ENCODE peak calls at places on chromosome 20, in seven cellular contexts. One of them, this sample, is unnamed.

GRCh38 chr20:63648895-63649589 is 4.2 kb downstream of the STMN3 start:
- DNase-seq in stomach: no peak
- DNase-seq in HFFc6: no peak
- DNase-seq in osteoblast: peak
- DNase-seq in psoas muscle: no peak
- DNase-seq in body of pancreas: no peak
- DNase-seq in Panc1: no peak
- DNase-seq in this sample: no peak

GRCh38 chr20:19729672-19730071 is 28.4 kb upstream of the RIN2 start:
- DNase-seq in stomach: no peak
- DNase-seq in HFFc6: no peak
- DNase-seq in osteoblast: no peak
- DNase-seq in psoas muscle: no peak
- DNase-seq in body of pancreas: no peak
- DNase-seq in Panc1: no peak
- DNase-seq in this sample: no peak

GRCh38 chr20:46040902-46041535 is 12.0 kb downstream of the SLC12A5 start:
- DNase-seq in stomach: peak
- DNase-seq in HFFc6: peak
- DNase-seq in osteoblast: peak
- DNase-seq in psoas muscle: no peak
- DNase-seq in body of pancreas: peak
- DNase-seq in Panc1: no peak
- DNase-seq in this sample: no peak

GRCh38 chr20:13783528-13783927 is 1.2 kb downstream of the ESF1 start:
- DNase-seq in stomach: no peak
- DNase-seq in HFFc6: no peak
- DNase-seq in osteoblast: no peak
- DNase-seq in psoas muscle: no peak
- DNase-seq in body of pancreas: no peak
- DNase-seq in Panc1: no peak
- DNase-seq in this sample: no peak

GRCh38 chr20:48898896-48899513 is 22.5 kb upstream of the ARFGEF2 start:
- DNase-seq in stomach: no peak
- DNase-seq in HFFc6: no peak
- DNase-seq in osteoblast: no peak
- DNase-seq in psoas muscle: no peak
- DNase-seq in body of pancreas: no peak
- DNase-seq in Panc1: no peak
- DNase-seq in this sample: no peak

GRCh38 chr20:38723982-38724602 is at the start of gene SLC32A1:
- DNase-seq in stomach: no peak
- DNase-seq in HFFc6: no peak
- DNase-seq in osteoblast: no peak
- DNase-seq in psoas muscle: no peak
- DNase-seq in body of pancreas: no peak
- DNase-seq in Panc1: no peak
- DNase-seq in this sample: no peak

GRCh38 chr20:22055981-22056380 is 350.5 kb downstream of the PAX1 start:
- DNase-seq in stomach: no peak
- DNase-seq in HFFc6: no peak
- DNase-seq in osteoblast: no peak
- DNase-seq in psoas muscle: no peak
- DNase-seq in body of pancreas: no peak
- DNase-seq in Panc1: no peak
- DNase-seq in this sample: no peak

GRCh38 chr20:23668477-23668951 is 20.3 kb downstream of the CST4 start:
- DNase-seq in stomach: peak
- DNase-seq in HFFc6: peak
- DNase-seq in osteoblast: peak
- DNase-seq in psoas muscle: no peak
- DNase-seq in body of pancreas: peak
- DNase-seq in Panc1: peak
- DNase-seq in this sample: peak

GRCh38 chr20:23205656-23206055 is 119.5 kb upstream of the CD93 start:
- DNase-seq in stomach: peak
- DNase-seq in HFFc6: no peak
- DNase-seq in osteoblast: no peak
- DNase-seq in psoas muscle: peak
- DNase-seq in body of pancreas: peak
- DNase-seq in Panc1: no peak
- DNase-seq in this sample: peak

GRCh38 chr20:33992923-33993799 is 550 bp upstream of the RALY start:
- DNase-seq in stomach: peak
- DNase-seq in HFFc6: peak
- DNase-seq in osteoblast: peak
- DNase-seq in psoas muscle: peak
- DNase-seq in body of pancreas: peak
- DNase-seq in Panc1: peak
- DNase-seq in this sample: peak

GRCh38 chr20:54219751-54220426 is 12.0 kb downstream of the PFDN4 start:
- DNase-seq in stomach: no peak
- DNase-seq in HFFc6: peak
- DNase-seq in osteoblast: peak
- DNase-seq in psoas muscle: no peak
- DNase-seq in body of pancreas: no peak
- DNase-seq in Panc1: no peak
- DNase-seq in this sample: no peak

GRCh38 chr20:17870063-17870740 is 98.4 kb downstream of the SNX5 start:
- DNase-seq in stomach: no peak
- DNase-seq in HFFc6: no peak
- DNase-seq in osteoblast: peak
- DNase-seq in psoas muscle: no peak
- DNase-seq in body of pancreas: no peak
- DNase-seq in Panc1: no peak
- DNase-seq in this sample: no peak

GRCh38 chr20:23584434-23585199 is 16.3 kb upstream of the CST9L start:
- DNase-seq in stomach: no peak
- DNase-seq in HFFc6: no peak
- DNase-seq in osteoblast: no peak
- DNase-seq in psoas muscle: no peak
- DNase-seq in body of pancreas: no peak
- DNase-seq in Panc1: no peak
- DNase-seq in this sample: no peak

GRCh38 chr20:35166242-35166830 is 5.5 kb upstream of the PROCR start:
- DNase-seq in stomach: no peak
- DNase-seq in HFFc6: no peak
- DNase-seq in osteoblast: no peak
- DNase-seq in psoas muscle: peak
- DNase-seq in body of pancreas: no peak
- DNase-seq in Panc1: no peak
- DNase-seq in this sample: no peak

GRCh38 chr20:20832715-20833114 is 120.3 kb upstream of the RALGAPA2 start:
- DNase-seq in stomach: no peak
- DNase-seq in HFFc6: no peak
- DNase-seq in osteoblast: no peak
- DNase-seq in psoas muscle: no peak
- DNase-seq in body of pancreas: no peak
- DNase-seq in Panc1: no peak
- DNase-seq in this sample: no peak

GRCh38 chr20:23114018-23114417 is 27.9 kb upstream of the CD93 start:
- DNase-seq in stomach: no peak
- DNase-seq in HFFc6: no peak
- DNase-seq in osteoblast: no peak
- DNase-seq in psoas muscle: no peak
- DNase-seq in body of pancreas: no peak
- DNase-seq in Panc1: no peak
- DNase-seq in this sample: peak

GRCh38 chr20:31977080-31977479 is 9.1 kb downstream of the XKR7 start:
- DNase-seq in stomach: no peak
- DNase-seq in HFFc6: no peak
- DNase-seq in osteoblast: no peak
- DNase-seq in psoas muscle: no peak
- DNase-seq in body of pancreas: no peak
- DNase-seq in Panc1: no peak
- DNase-seq in this sample: no peak

GRCh38 chr20:31517373-31517772 is 3.1 kb downstream of the HM13 start:
- DNase-seq in stomach: peak
- DNase-seq in HFFc6: peak
- DNase-seq in osteoblast: peak
- DNase-seq in psoas muscle: peak
- DNase-seq in body of pancreas: peak
- DNase-seq in Panc1: no peak
- DNase-seq in this sample: peak

GRCh38 chr20:57436223-57436545 is 45.0 kb downstream of the RBM38 start:
- DNase-seq in stomach: no peak
- DNase-seq in HFFc6: no peak
- DNase-seq in osteoblast: no peak
- DNase-seq in psoas muscle: no peak
- DNase-seq in body of pancreas: no peak
- DNase-seq in Panc1: no peak
- DNase-seq in this sample: no peak
- TF ChIP-seq CTCF in stomach: no peak
- TF ChIP-seq CTCF in HFFc6: no peak
- TF ChIP-seq CTCF in osteoblast: no peak
- TF ChIP-seq CTCF in psoas muscle: no peak
- TF ChIP-seq CTCF in body of pancreas: no peak
- TF ChIP-seq CTCF in Panc1: no peak
- TF ChIP-seq CTCF in this sample: no peak

DNA sequence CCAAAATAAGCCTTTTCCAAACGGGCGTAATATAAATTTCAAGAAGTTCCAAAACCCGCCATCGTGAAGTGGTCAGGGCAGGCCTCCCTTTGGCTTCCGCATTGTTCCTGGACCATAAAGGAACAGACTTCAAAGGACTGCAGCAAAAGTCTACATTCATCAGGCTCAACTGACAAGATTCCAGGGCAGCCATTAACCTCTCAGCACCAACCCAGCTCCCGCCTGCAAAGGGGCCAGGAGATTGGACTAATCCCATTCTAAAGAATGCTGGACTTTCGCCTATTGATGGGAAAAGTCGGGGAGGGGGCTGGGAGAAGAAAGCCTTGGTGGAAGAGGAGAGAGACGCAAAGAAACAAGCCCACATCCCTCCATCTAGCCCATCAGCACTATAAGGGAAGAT is 18.1 kb downstream of the JAG1 start:
- DNase-seq in stomach: no peak
- DNase-seq in HFFc6: no peak
- DNase-seq in osteoblast: no peak
- DNase-seq in psoas muscle: no peak
- DNase-seq in body of pancreas: no peak
- DNase-seq in Panc1: no peak
- DNase-seq in this sample: no peak
- TF ChIP-seq CTCF in stomach: no peak
- TF ChIP-seq CTCF in HFFc6: no peak
- TF ChIP-seq CTCF in osteoblast: no peak
- TF ChIP-seq CTCF in psoas muscle: no peak
- TF ChIP-seq CTCF in body of pancreas: no peak
- TF ChIP-seq CTCF in Panc1: no peak
- TF ChIP-seq CTCF in this sample: no peak

GRCh38 chr20:3175270-3175669 is 1.9 kb upstream of the LZTS3 start:
- DNase-seq in stomach: no peak
- DNase-seq in HFFc6: no peak
- DNase-seq in osteoblast: no peak
- DNase-seq in psoas muscle: no peak
- DNase-seq in body of pancreas: no peak
- DNase-seq in Panc1: no peak
- DNase-seq in this sample: no peak

GRCh38 chr20:3172933-3173581 is at the start of gene LZTS3:
- DNase-seq in stomach: peak
- DNase-seq in HFFc6: no peak
- DNase-seq in osteoblast: peak
- DNase-seq in psoas muscle: peak
- DNase-seq in body of pancreas: peak
- DNase-seq in Panc1: no peak
- DNase-seq in this sample: peak

GRCh38 chr20:3172126-3172932 is 1.0 kb downstream of the LZTS3 start:
- DNase-seq in stomach: no peak
- DNase-seq in HFFc6: no peak
- DNase-seq in osteoblast: peak
- DNase-seq in psoas muscle: peak
- DNase-seq in body of pancreas: no peak
- DNase-seq in Panc1: no peak
- DNase-seq in this sample: no peak

GRCh38 chr20:3174442-3175263 is 1.3 kb upstream of the LZTS3 start:
- DNase-seq in stomach: no peak
- DNase-seq in HFFc6: no peak
- DNase-seq in osteoblast: peak
- DNase-seq in psoas muscle: no peak
- DNase-seq in body of pancreas: no peak
- DNase-seq in Panc1: no peak
- DNase-seq in this sample: no peak

DNA sequence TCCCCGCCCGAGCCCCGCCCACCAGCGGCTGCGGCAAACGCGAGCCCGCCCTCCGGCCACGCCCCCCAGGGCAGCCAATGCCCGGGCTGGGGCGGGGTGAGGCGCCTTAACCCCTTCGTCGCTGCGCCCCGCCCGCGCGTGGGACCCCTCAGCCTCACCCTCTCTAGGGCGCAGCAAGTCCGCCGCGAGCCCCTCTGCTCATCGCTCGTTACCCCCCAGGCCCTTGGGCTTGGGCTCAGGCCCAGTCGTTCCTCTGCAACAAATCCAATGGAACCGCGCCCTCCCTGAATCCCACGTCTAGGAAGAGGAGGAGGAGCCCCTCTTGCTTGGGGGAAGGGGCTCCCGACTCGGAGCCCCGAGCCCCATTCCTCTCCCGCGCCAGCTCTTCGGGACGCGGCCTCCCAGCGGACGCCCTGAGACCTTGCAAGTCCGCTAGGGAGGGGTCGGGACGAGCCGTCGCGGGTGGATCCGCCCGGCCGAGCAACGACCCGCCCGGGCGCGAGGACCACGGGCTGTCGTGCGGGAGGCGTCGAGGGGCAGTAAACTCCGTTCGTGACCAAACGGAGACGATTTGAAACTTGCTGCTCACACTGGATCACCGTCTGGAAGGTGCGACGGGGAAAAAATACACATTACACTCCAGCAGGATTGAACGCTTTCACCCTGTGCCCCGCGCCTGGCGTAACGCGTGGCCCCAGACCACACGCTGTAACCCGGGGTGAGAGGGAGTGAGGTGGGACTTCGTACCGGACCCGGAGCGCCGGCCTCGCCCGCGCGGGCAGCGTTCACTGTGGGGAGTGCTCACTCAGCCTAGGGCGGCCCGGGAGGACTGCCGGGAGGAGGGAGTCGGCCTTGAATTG is 463 bp upstream of the LZTS3 start:
- DNase-seq in stomach: peak
- DNase-seq in HFFc6: peak
- DNase-seq in osteoblast: peak
- DNase-seq in psoas muscle: peak
- DNase-seq in body of pancreas: peak
- DNase-seq in Panc1: no peak
- DNase-seq in this sample: peak
- TF ChIP-seq CTCF in stomach: no peak
- TF ChIP-seq CTCF in HFFc6: peak
- TF ChIP-seq CTCF in osteoblast: no peak
- TF ChIP-seq CTCF in psoas muscle: peak
- TF ChIP-seq CTCF in body of pancreas: no peak
- TF ChIP-seq CTCF in Panc1: no peak
- TF ChIP-seq CTCF in this sample: no peak

DNA sequence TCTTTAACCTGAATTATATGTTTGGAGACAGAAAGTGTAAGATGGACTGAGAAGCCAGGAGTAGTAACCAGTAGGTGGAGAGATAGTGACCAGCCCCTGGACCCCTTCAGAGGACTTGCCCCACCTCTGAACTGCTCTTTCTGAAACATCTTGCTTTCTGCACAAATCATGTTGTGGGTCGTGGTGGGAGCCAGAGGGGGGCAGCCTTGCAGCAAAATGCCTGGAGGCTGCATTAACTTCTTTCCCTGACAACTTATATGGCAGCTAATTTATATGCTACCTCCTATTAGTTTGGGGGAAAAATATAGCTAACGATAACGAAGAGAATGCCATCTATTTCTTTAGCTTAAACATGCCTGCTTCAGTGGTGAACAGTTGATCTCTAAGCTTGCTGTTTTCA is 859.8 kb downstream of the MAFB start:
- DNase-seq in stomach: no peak
- DNase-seq in HFFc6: no peak
- DNase-seq in osteoblast: no peak
- DNase-seq in psoas muscle: no peak
- DNase-seq in body of pancreas: no peak
- DNase-seq in Panc1: no peak
- DNase-seq in this sample: no peak
- TF ChIP-seq CTCF in stomach: no peak
- TF ChIP-seq CTCF in HFFc6: peak
- TF ChIP-seq CTCF in osteoblast: peak
- TF ChIP-seq CTCF in psoas muscle: peak
- TF ChIP-seq CTCF in body of pancreas: no peak
- TF ChIP-seq CTCF in Panc1: no peak
- TF ChIP-seq CTCF in this sample: no peak

This sample was measured in gastrocnemius medialis.